ENCODE peak calls at places on chromosomes 2 and 18, in four cellular contexts. One of them, this sample, is unnamed.
A peak's percentile ranks its signal among the peaks of the same experiment; 100 is the strongest.

GRCh38 chr2:104563398-104564024 is 290.4 kb upstream of the POU3F3 start:
- DNase-seq in AML-193: no peak
- DNase-seq in activated B cell treated with CpG ODN at 0.5 μM for 24 hours: no peak
- DNase-seq in activated T-helper 1 cell treated with Interleukin-2 at 50 U/mL for 16 hours: no peak
- DNase-seq in this sample: no peak

GRCh38 chr2:207227749-207228145 is 62.0 kb upstream of the KLF7 start:
- DNase-seq in AML-193: no peak
- DNase-seq in activated B cell treated with CpG ODN at 0.5 μM for 24 hours: no peak
- DNase-seq in activated T-helper 1 cell treated with Interleukin-2 at 50 U/mL for 16 hours: no peak
- DNase-seq in this sample: no peak

GRCh38 chr2:237561221-237561620 is 5.2 kb upstream of the PRLH start:
- DNase-seq in AML-193: no peak
- DNase-seq in activated B cell treated with CpG ODN at 0.5 μM for 24 hours: no peak
- DNase-seq in activated T-helper 1 cell treated with Interleukin-2 at 50 U/mL for 16 hours: no peak
- DNase-seq in this sample: no peak

GRCh38 chr2:7430421-7430868 is 513.2 kb downstream of the RNF144A start:
- DNase-seq in AML-193: no peak
- DNase-seq in activated B cell treated with CpG ODN at 0.5 μM for 24 hours: no peak
- DNase-seq in activated T-helper 1 cell treated with Interleukin-2 at 50 U/mL for 16 hours: no peak
- DNase-seq in this sample: no peak

GRCh38 chr2:218444692-218445357 is 25.9 kb downstream of the VIL1 start:
- DNase-seq in AML-193: no peak
- DNase-seq in activated B cell treated with CpG ODN at 0.5 μM for 24 hours: no peak
- DNase-seq in activated T-helper 1 cell treated with Interleukin-2 at 50 U/mL for 16 hours: no peak
- DNase-seq in this sample: no peak

GRCh38 chr2:230849633-230850357 is 14.9 kb upstream of the ITM2C start:
- DNase-seq in AML-193: no peak
- DNase-seq in activated B cell treated with CpG ODN at 0.5 μM for 24 hours: peak; percentile 71
- DNase-seq in activated T-helper 1 cell treated with Interleukin-2 at 50 U/mL for 16 hours: peak; percentile 50
- DNase-seq in this sample: peak; percentile 64

GRCh38 chr2:48328972-48329723 is 200.8 kb upstream of the STON1 start:
- DNase-seq in AML-193: peak; percentile 66
- DNase-seq in activated B cell treated with CpG ODN at 0.5 μM for 24 hours: no peak
- DNase-seq in activated T-helper 1 cell treated with Interleukin-2 at 50 U/mL for 16 hours: no peak
- DNase-seq in this sample: no peak

GRCh38 chr18:5309888-5310470 is 14.5 kb upstream of the ZBTB14 start:
- DNase-seq in AML-193: peak; percentile 81
- DNase-seq in activated B cell treated with CpG ODN at 0.5 μM for 24 hours: no peak
- DNase-seq in activated T-helper 1 cell treated with Interleukin-2 at 50 U/mL for 16 hours: no peak
- DNase-seq in this sample: no peak

GRCh38 chr18:55489742-55490055 is 98.3 kb downstream of the TCF4 start:
- DNase-seq in AML-193: no peak
- DNase-seq in activated B cell treated with CpG ODN at 0.5 μM for 24 hours: no peak
- DNase-seq in activated T-helper 1 cell treated with Interleukin-2 at 50 U/mL for 16 hours: no peak
- DNase-seq in this sample: no peak

GRCh38 chr2:163856941-163857340 is 121.1 kb upstream of the FIGN start:
- DNase-seq in AML-193: no peak
- DNase-seq in activated B cell treated with CpG ODN at 0.5 μM for 24 hours: no peak
- DNase-seq in activated T-helper 1 cell treated with Interleukin-2 at 50 U/mL for 16 hours: no peak
- DNase-seq in this sample: no peak

GRCh38 chr18:37294951-37295350 is 270.6 kb downstream of the CELF4 start:
- DNase-seq in AML-193: no peak
- DNase-seq in activated B cell treated with CpG ODN at 0.5 μM for 24 hours: no peak
- DNase-seq in activated T-helper 1 cell treated with Interleukin-2 at 50 U/mL for 16 hours: no peak
- DNase-seq in this sample: no peak

GRCh38 chr18:950882-951539 is 46.3 kb downstream of the ADCYAP1 start:
- DNase-seq in AML-193: no peak
- DNase-seq in activated B cell treated with CpG ODN at 0.5 μM for 24 hours: no peak
- DNase-seq in activated T-helper 1 cell treated with Interleukin-2 at 50 U/mL for 16 hours: no peak
- DNase-seq in this sample: no peak

GRCh38 chr2:177495945-177496344 is 103.4 kb downstream of the AGPS start:
- DNase-seq in AML-193: no peak
- DNase-seq in activated B cell treated with CpG ODN at 0.5 μM for 24 hours: no peak
- DNase-seq in activated T-helper 1 cell treated with Interleukin-2 at 50 U/mL for 16 hours: no peak
- DNase-seq in this sample: no peak

GRCh38 chr2:136235451-136236418 is 117.8 kb upstream of the CXCR4 start:
- DNase-seq in AML-193: no peak
- DNase-seq in activated B cell treated with CpG ODN at 0.5 μM for 24 hours: no peak
- DNase-seq in activated T-helper 1 cell treated with Interleukin-2 at 50 U/mL for 16 hours: no peak
- DNase-seq in this sample: no peak

GRCh38 chr2:136651611-136652010 is 113.7 kb upstream of the THSD7B start:
- DNase-seq in AML-193: no peak
- DNase-seq in activated B cell treated with CpG ODN at 0.5 μM for 24 hours: no peak
- DNase-seq in activated T-helper 1 cell treated with Interleukin-2 at 50 U/mL for 16 hours: no peak
- DNase-seq in this sample: no peak

GRCh38 chr2:166593403-166593802 is 99.4 kb upstream of the SCN7A start:
- DNase-seq in AML-193: no peak
- DNase-seq in activated B cell treated with CpG ODN at 0.5 μM for 24 hours: no peak
- DNase-seq in activated T-helper 1 cell treated with Interleukin-2 at 50 U/mL for 16 hours: no peak
- DNase-seq in this sample: no peak

GRCh38 chr18:3605562-3606443 is 155.8 kb downstream of the TGIF1 start:
- DNase-seq in AML-193: no peak
- DNase-seq in activated B cell treated with CpG ODN at 0.5 μM for 24 hours: no peak
- DNase-seq in activated T-helper 1 cell treated with Interleukin-2 at 50 U/mL for 16 hours: no peak
- DNase-seq in this sample: peak; percentile 47

GRCh38 chr2:38866773-38867443 is 8.8 kb downstream of the DHX57 start:
- DNase-seq in AML-193: no peak
- DNase-seq in activated B cell treated with CpG ODN at 0.5 μM for 24 hours: no peak
- DNase-seq in activated T-helper 1 cell treated with Interleukin-2 at 50 U/mL for 16 hours: no peak
- DNase-seq in this sample: no peak

GRCh38 chr18:55323051-55323994 is 264.7 kb downstream of the TCF4 start:
- DNase-seq in AML-193: no peak
- DNase-seq in activated B cell treated with CpG ODN at 0.5 μM for 24 hours: no peak
- DNase-seq in activated T-helper 1 cell treated with Interleukin-2 at 50 U/mL for 16 hours: no peak
- DNase-seq in this sample: no peak

GRCh38 chr2:28101123-28101522 is 210.6 kb downstream of the BABAM2 start:
- DNase-seq in AML-193: no peak
- DNase-seq in activated B cell treated with CpG ODN at 0.5 μM for 24 hours: no peak
- DNase-seq in activated T-helper 1 cell treated with Interleukin-2 at 50 U/mL for 16 hours: no peak
- DNase-seq in this sample: no peak

GRCh38 chr2:64143154-64144056 is 815 bp downstream of the PELI1 start:
- DNase-seq in AML-193: no peak
- DNase-seq in activated B cell treated with CpG ODN at 0.5 μM for 24 hours: no peak
- DNase-seq in activated T-helper 1 cell treated with Interleukin-2 at 50 U/mL for 16 hours: peak; percentile 17
- DNase-seq in this sample: no peak

This sample was measured in upper lobe of left lung.